ENCODE peak calls at places on chromosomes 2 and 18, in five cellular contexts. M, N, C, I and R are unnamed samples.

GRCh38 chr2:45190481-45190880 is 181.2 kb upstream of the SIX2 start:
- DNase-seq in C (peak; percentile 56), I (no peak), M (no peak), N (no peak), R (no peak)

GRCh38 chr2:142179686-142180085 is 48.9 kb upstream of the LRP1B start:
- DNase-seq in M (no peak), N (no peak), I (no peak), C (no peak), R (peak; percentile 40)

GRCh38 chr2:83994767-83995166 is 464.3 kb downstream of the SUCLG1 start:
- DNase-seq in C (no peak), I (no peak), M (no peak), N (no peak), R (no peak)

GRCh38 chr2:127154396-127154795 is 47.4 kb upstream of the BIN1 start:
- DNase-seq in C (no peak), I (no peak), N (no peak), M (no peak), R (no peak)

GRCh38 chr2:163132850-163133249 is 294.3 kb upstream of the KCNH7 start:
- DNase-seq in N (no peak), I (no peak), M (no peak), C (peak; percentile 43), R (peak; percentile 23)

GRCh38 chr2:178635897-178636296 is 155.6 kb downstream of the PLEKHA3 start:
- DNase-seq in I (no peak), M (no peak), C (no peak), N (no peak), R (no peak)

GRCh38 chr2:39664898-39665591 is 672 bp upstream of the TMEM178A start:
- DNase-seq in N (no peak), M (no peak), C (no peak), I (no peak), R (no peak)

GRCh38 chr2:10205201-10205475 is 82.6 kb downstream of the RRM2 start:
- DNase-seq in I (no peak), N (no peak), C (no peak), M (no peak), R (no peak)

GRCh38 chr2:624096-624495 is 53.1 kb downstream of the TMEM18 start:
- DNase-seq in C (no peak), I (no peak), M (no peak), N (no peak), R (no peak)

GRCh38 chr2:236776695-236777251 is 207.1 kb downstream of the ACKR3 start:
- DNase-seq in I (peak; percentile 89), C (peak; percentile 96), N (no peak), M (no peak), R (peak; percentile 94)

GRCh38 chr18:74153793-74154192 is 5.5 kb downstream of the TIMM21 start:
- DNase-seq in M (no peak), I (no peak), C (no peak), N (no peak), R (no peak)

GRCh38 chr2:24542269-24542872 is 51.3 kb downstream of the NCOA1 start:
- DNase-seq in N (no peak), I (no peak), C (no peak), M (no peak), R (no peak)

GRCh38 chr2:20620271-20620681 is 30.6 kb downstream of the HS1BP3 start:
- DNase-seq in N (no peak), M (no peak), I (no peak), C (no peak), R (no peak)

GRCh38 chr2:148651972-148652371 is 7.4 kb downstream of the EPC2 start:
- DNase-seq in M (no peak), N (no peak), C (no peak), I (no peak), R (no peak)

GRCh38 chr2:233422649-233423435 is 68.5 kb downstream of the DGKD start:
- DNase-seq in C (no peak), N (no peak), M (no peak), I (no peak), R (no peak)

GRCh38 chr2:230713331-230714121 is 884 bp downstream of the CAB39 start:
- DNase-seq in N (peak; percentile 40), C (peak; percentile 57), I (no peak), M (no peak), R (peak; percentile 63)

GRCh38 chr2:241859017-241859435 is 332 bp upstream of the PDCD1 start:
- DNase-seq in M (no peak), N (no peak), C (no peak), I (no peak), R (no peak)

GRCh38 chr2:221844187-221844586 is 272.1 kb upstream of the EPHA4 start:
- DNase-seq in N (no peak), C (no peak), M (peak; percentile 44), I (no peak), R (no peak)

GRCh38 chr2:196101325-196101981 is 32.8 kb upstream of the DNAH7 start:
- DNase-seq in M (no peak), N (no peak), I (peak; percentile 52), C (no peak), R (no peak)

GRCh38 chr2:58708565-58708964 is 467.4 kb upstream of the FANCL start:
- DNase-seq in M (no peak), N (no peak), I (no peak), C (no peak), R (no peak)

GRCh38 chr2:108222261-108222660 is 17.5 kb upstream of the SULT1C3 start:
- DNase-seq in N (no peak), M (no peak), I (no peak), C (no peak), R (no peak)

GRCh38 chr18:61995547-61996062 is 102.8 kb upstream of the RNF152 start:
- DNase-seq in I (no peak), C (no peak), N (no peak), M (no peak), R (peak; percentile 90)

GRCh38 chr2:46297546-46298271 is 502 bp downstream of the EPAS1 start:
- DNase-seq in I (no peak), M (peak; percentile 33), C (peak; percentile 71), N (peak; percentile 71), R (peak; percentile 87)